ENCODE peak calls at places on chromosomes 7 and 10, in six cellular contexts. Q is PC-9, O is osteoblast, G is upper lobe of right lung, X is heart left ventricle, R is adrenal gland. I is an unnamed sample. For H3K27me3, the result is how much of the 10 kb centered on the place peaks cover.

GRCh38 chr7:47474211-47474936 is 107.5 kb downstream of the TNS3 start:
- DNase-seq in O (no peak), R (no peak), G (no peak), X (no peak), Q (no peak), I (no peak)

GRCh38 chr10:127196227-127196954 is at the start of gene INSYN2A:
- DNase-seq in R (peak), G (no peak), Q (no peak), X (peak), O (peak), I (no peak)

GRCh38 chr7:1447551-1448244 is 11.6 kb downstream of the MICALL2 start:
- DNase-seq in X (no peak), G (no peak), Q (no peak), O (peak), R (no peak), I (no peak)

GRCh38 chr7:113915991-113916390 is 2.8 kb downstream of the PPP1R3A start:
- DNase-seq in O (no peak), R (no peak), G (no peak), X (no peak), Q (no peak), I (no peak)

GRCh38 chr10:63323930-63324854 is 141.6 kb downstream of the JMJD1C start:
- DNase-seq in X (no peak), O (no peak), G (no peak), Q (no peak), R (no peak), I (no peak)

GRCh38 chr10:120503695-120504094 is 46.7 kb downstream of the PLPP4 start:
- DNase-seq in X (no peak), O (no peak), R (no peak), G (no peak), Q (no peak), I (no peak)

GRCh38 chr10:61899045-61899444 is 2.5 kb upstream of the ARID5B start:
- DNase-seq in R (no peak), O (peak), G (no peak), Q (peak), X (no peak), I (no peak)

GRCh38 chr10:29618341-29619171 is 16.2 kb downstream of the SVIL start:
- DNase-seq in O (no peak), X (peak), R (peak), Q (peak), G (peak), I (no peak)

GRCh38 chr7:25240340-25240739 is 12.1 kb upstream of the NPVF start:
- DNase-seq in R (no peak), O (no peak), Q (no peak), G (no peak), X (peak), I (no peak)

GRCh38 chr10:16887565-16887964 is 70.3 kb upstream of the RSU1 start:
- DNase-seq in R (no peak), O (no peak), Q (no peak), G (no peak), X (no peak), I (peak)

GRCh38 chr7:46315891-46316290 is 394.8 kb upstream of the IGFBP3 start:
- DNase-seq in X (no peak), R (no peak), O (no peak), Q (no peak), G (no peak), I (no peak)

GRCh38 chr7:2170576-2171521 is 61.9 kb downstream of the MAD1L1 start:
- DNase-seq in R (no peak), O (peak), Q (no peak), X (no peak), G (peak), I (no peak)

GRCh38 chr10:1123198-1123597 is 67.0 kb downstream of the WDR37 start:
- DNase-seq in G (no peak), Q (no peak), O (no peak), X (no peak), R (no peak), I (no peak)

GRCh38 chr10:113893570-113893969 is 39.1 kb downstream of the NHLRC2 start:
- DNase-seq in O (no peak), G (no peak), R (no peak), X (no peak), Q (peak), I (no peak)

GRCh38 chr10:68110027-68110426 is 739 bp downstream of the MYPN start:
- DNase-seq in R (no peak), Q (no peak), O (no peak), X (no peak), G (no peak), I (no peak)

GRCh38 chr7:3103614-3104399 is 60.1 kb upstream of the CARD11 start:
- DNase-seq in X (no peak), G (no peak), O (no peak), Q (no peak), R (no peak), I (no peak)

GRCh38 chr7:121195859-121196588 is 132.8 kb upstream of the WNT16 start:
- DNase-seq in R (no peak), O (no peak), G (no peak), X (no peak), Q (no peak), I (no peak)

GRCh38 chr10:103709341-103709920 is 145.9 kb downstream of the SH3PXD2A start:
- DNase-seq in Q (peak), G (no peak), X (no peak), R (no peak), O (peak), I (no peak)

GRCh38 chr7:96184783-96185182 is 137.1 kb downstream of the SLC25A13 start:
- DNase-seq in Q (no peak), G (no peak), O (no peak), R (no peak), X (no peak), I (no peak)

GRCh38 chr10:115849197-115849596 is 423.8 kb downstream of the GFRA1 start:
- DNase-seq in X (no peak), O (no peak), Q (no peak), R (no peak), G (no peak), I (no peak)

GRCh38 chr10:125093199-125093841 is 67.0 kb downstream of the CTBP2 start:
- DNase-seq in R (peak), O (no peak), G (peak), X (peak), Q (no peak), I (peak)

GRCh38 chr7:16647435-16647960 is 1.5 kb downstream of the BZW2 start:
- DNase-seq in Q (no peak), X (no peak), O (peak), G (no peak), R (no peak), I (no peak)

GRCh38 chr10:73043766-73044377 is 52.8 kb downstream of the P4HA1 start:
- DNase-seq in X (no peak), Q (no peak), O (no peak), G (no peak), R (no peak), I (no peak)
- H3K27ac ChIP-seq in X (no peak), Q (peak), O (peak), G (no peak), R (peak), I (no peak)

GRCh38 chr10:71489077-71489476 is 92.4 kb downstream of the CDH23 start:
- DNase-seq in R (no peak), X (no peak), Q (no peak), G (no peak), O (no peak), I (no peak)

GRCh38 chr10:71494470-71494869 is 97.8 kb downstream of the CDH23 start:
- DNase-seq in X (no peak), R (no peak), O (no peak), Q (no peak), G (no peak), I (no peak)

GRCh38 chr10:71493741-71494140 is 97.0 kb downstream of the CDH23 start:
- DNase-seq in R (no peak), G (no peak), Q (peak), O (no peak), X (no peak), I (no peak)

GRCh38 chr10:71494980-71495381 is 98.3 kb downstream of the CDH23 start:
- DNase-seq in O (no peak), G (no peak), R (no peak), X (no peak), Q (no peak), I (no peak)

DNA sequence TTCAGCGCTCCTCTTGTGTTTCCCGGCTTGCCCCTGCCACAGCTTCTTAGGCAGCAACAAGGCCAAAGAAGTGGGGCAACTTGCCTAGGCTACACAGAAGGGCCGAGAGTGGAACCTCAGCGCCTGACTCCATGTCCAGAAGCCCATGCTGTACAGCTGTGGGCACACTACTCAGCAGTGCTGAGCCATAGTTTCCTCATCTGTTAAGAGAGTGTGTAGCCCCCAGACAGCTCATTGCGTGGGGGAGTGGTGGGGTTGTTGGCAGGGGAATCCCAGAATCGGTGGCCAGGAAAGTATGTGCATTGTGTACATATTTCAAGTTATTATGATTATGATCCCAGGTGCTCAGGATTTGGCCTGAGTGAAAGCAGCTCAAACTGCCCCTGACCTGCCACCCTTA is 96.2 kb downstream of the CDH23 start:
- DNase-seq in Q (no peak), O (no peak), X (no peak), R (no peak), G (no peak), I (no peak)
- H3K27me3 ChIP-seq in Q (under half), O (under half), X (under half), R (under half), G (under half), I (under half)

GRCh38 chr10:58807631-58808024 is 295.0 kb downstream of the BICC1 start:
- DNase-seq in G (no peak), O (peak), R (no peak), Q (peak), X (no peak), I (no peak)
- TF ChIP-seq CTCF in G (no peak), O (no peak), R (no peak), Q (no peak), X (no peak), I (no peak)

DNA sequence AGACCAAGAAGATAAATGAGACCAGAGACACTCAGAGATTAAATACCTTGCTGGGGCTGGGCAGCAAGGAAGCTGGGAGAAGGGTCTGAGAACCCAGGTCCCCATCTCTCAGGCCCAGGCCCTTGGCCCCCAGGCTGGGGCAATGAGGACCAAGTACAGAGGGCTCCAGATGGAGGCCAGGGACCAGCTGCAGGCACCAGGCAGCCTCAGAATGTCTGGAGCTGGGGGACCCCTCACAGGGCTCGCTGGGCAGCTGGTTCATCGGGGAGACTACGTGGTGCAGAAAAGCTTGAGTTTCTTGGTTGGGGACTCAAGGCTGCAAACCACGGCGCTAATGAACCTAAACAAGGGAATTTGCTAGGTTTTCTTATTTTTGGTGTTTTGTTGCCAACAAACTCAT is 75.6 kb downstream of the PRKAG2 start:
- DNase-seq in G (peak), X (no peak), O (no peak), R (no peak), Q (no peak), I (no peak)
- H3K27ac ChIP-seq in G (no peak), X (no peak), O (no peak), R (no peak), Q (no peak), I (no peak)

GRCh38 chr7:99072126-99072525 is 71.8 kb downstream of the SMURF1 start:
- DNase-seq in R (no peak), G (no peak), Q (no peak), O (no peak), X (no peak), I (no peak)
- H3K27me3 ChIP-seq in R (under half), G (under half), Q (under half), O (under half), X (under half), I (under half)

GRCh38 chr10:131084791-131085585 is 226.5 kb downstream of the TCERG1L start:
- DNase-seq in X (no peak), G (no peak), R (no peak), O (peak), Q (no peak), I (no peak)

GRCh38 chr10:131082991-131083465 is 228.5 kb downstream of the TCERG1L start:
- DNase-seq in O (no peak), G (no peak), X (no peak), R (peak), Q (no peak), I (no peak)

GRCh38 chr10:131085586-131085860 is 226.0 kb downstream of the TCERG1L start:
- DNase-seq in Q (no peak), O (no peak), G (no peak), X (no peak), R (no peak), I (no peak)

GRCh38 chr10:131082201-131082850 is 229.2 kb downstream of the TCERG1L start:
- DNase-seq in Q (no peak), R (no peak), X (no peak), O (no peak), G (no peak), I (no peak)

GRCh38 chr10:131083915-131084790 is 227.4 kb downstream of the TCERG1L start:
- DNase-seq in G (no peak), Q (no peak), R (no peak), X (no peak), O (peak), I (no peak)
- TF ChIP-seq CTCF in G (no peak), Q (no peak), R (no peak), X (no peak), O (no peak), I (no peak)

GRCh38 chr7:55546826-55547225 is 25.5 kb downstream of the VOPP1 start:
- DNase-seq in X (peak), O (peak), Q (peak), R (peak), G (peak), I (no peak)
- H3K27ac ChIP-seq in X (no peak), O (peak), Q (peak), R (peak), G (no peak), I (peak)

I was measured in AG04450.